ENCODE peak calls at places on chromosome 17, in ten cellular contexts. X, M, P, K, J, W, Y, A, Q and T are unnamed samples.

GRCh38 chr17:4800462-4801185 is 1.5 kb downstream of the C17orf114 start:
- DNase-seq in W (no peak), P (no peak), K (no peak), A (no peak), X (no peak), M (no peak), Y (no peak), Q (no peak), J (no peak), T (no peak)

GRCh38 chr17:81869221-81870154 is 1.6 kb downstream of the ARHGDIA start:
- DNase-seq in A (no peak), X (no peak), J (no peak), Y (no peak), Q (peak), M (peak), P (peak), K (peak), W (no peak), T (peak)

GRCh38 chr17:19579867-19580565 is 46.4 kb downstream of the SLC47A1 start:
- DNase-seq in P (no peak), Y (no peak), A (no peak), K (no peak), J (no peak), X (no peak), W (no peak), Q (no peak), M (no peak), T (peak)

GRCh38 chr17:45790296-45790922 is 6.3 kb downstream of the CRHR1 start:
- DNase-seq in Q (no peak), Y (no peak), M (no peak), K (no peak), A (no peak), X (peak), P (no peak), W (no peak), J (no peak), T (no peak)

GRCh38 chr17:44672479-44673093 is 16.3 kb downstream of the MEIOC start:
- DNase-seq in M (no peak), X (no peak), W (no peak), K (no peak), A (no peak), J (peak), Y (no peak), Q (peak), P (no peak), T (no peak)

GRCh38 chr17:29826045-29826692 is 103.9 kb downstream of the SSH2 start:
- DNase-seq in X (peak), P (no peak), W (no peak), Q (no peak), A (no peak), K (no peak), J (no peak), M (no peak), Y (no peak), T (no peak)

GRCh38 chr17:32798938-32799337 is 78.0 kb downstream of the MYO1D start:
- DNase-seq in K (no peak), Q (no peak), M (no peak), Y (no peak), P (no peak), J (no peak), W (no peak), A (no peak), X (no peak), T (no peak)

GRCh38 chr17:76327689-76328088 is 19.6 kb upstream of the QRICH2 start:
- DNase-seq in M (no peak), P (no peak), K (no peak), Q (no peak), J (peak), W (no peak), A (no peak), X (no peak), Y (no peak), T (no peak)

GRCh38 chr17:45170976-45171337 is 9.3 kb downstream of the HEXIM2 start:
- DNase-seq in Q (peak), A (no peak), X (no peak), J (no peak), K (no peak), M (no peak), W (no peak), P (peak), Y (no peak), T (no peak)

GRCh38 chr17:48577330-48577945 is 712 bp downstream of the HOXB4 start:
- DNase-seq in K (no peak), Y (no peak), J (no peak), P (peak), Q (no peak), M (no peak), X (no peak), A (no peak), W (no peak), T (no peak)

GRCh38 chr17:20259668-20260067 is 207.7 kb downstream of the LGALS9B start:
- DNase-seq in Y (no peak), W (no peak), J (no peak), M (no peak), A (no peak), K (no peak), Q (no peak), P (no peak), X (no peak), T (no peak)